ENCODE peak calls at places on chromosomes 16 and 17, in ten cellular contexts. U is nucleus accumbens, Y is LHCN-M2, G is neural crest cell, H is thoracic aorta, Z is NCI-H345, L is lower lobe of right lung, B is Caco-2, R is pons, K is HT1080. V is an unnamed sample.

GRCh38 chr16:56013962-56014552 is 138.9 kb upstream of the CES5A start:
- DNase-seq in U (no peak), Y (no peak), G (peak), H (no peak), Z (no peak), L (peak), B (peak), R (peak), K (peak), V (no peak)

GRCh38 chr16:61014869-61015268 is 1021.4 kb downstream of the CDH8 start:
- DNase-seq in U (no peak), Y (no peak), G (no peak), H (no peak), Z (no peak), L (no peak), B (no peak), R (no peak), K (peak), V (no peak)

GRCh38 chr16:88985521-88985920 is 8.5 kb upstream of the CBFA2T3 start:
- DNase-seq in U (no peak), Y (no peak), G (no peak), H (no peak), Z (no peak), L (no peak), B (no peak), R (no peak), K (no peak), V (no peak)

GRCh38 chr16:47646914-47647313 is 185.8 kb downstream of the PHKB start:
- DNase-seq in U (no peak), Y (no peak), G (no peak), H (no peak), Z (no peak), L (no peak), B (no peak), R (no peak), K (no peak), V (no peak)

GRCh38 chr17:73119631-73120030 is 27.1 kb upstream of the SLC39A11 start:
- DNase-seq in U (no peak), Y (no peak), G (no peak), H (no peak), Z (no peak), L (no peak), B (no peak), R (no peak), K (peak), V (no peak)

GRCh38 chr17:48679385-48680096 is 42.8 kb downstream of the PRAC1 start:
- DNase-seq in U (no peak), Y (no peak), G (no peak), H (no peak), Z (no peak), L (no peak), B (no peak), R (no peak), K (peak), V (no peak)

GRCh38 chr17:281365-281999 is 71.1 kb downstream of the RPH3AL start:
- DNase-seq in U (no peak), Y (no peak), G (no peak), H (no peak), Z (no peak), L (peak), B (peak), R (no peak), K (no peak), V (no peak)

GRCh38 chr17:752620-753219 is 656 bp upstream of the GEMIN4 start:
- DNase-seq in U (no peak), Y (peak), G (no peak), H (peak), Z (peak), L (peak), B (peak), R (no peak), K (no peak), V (no peak)

GRCh38 chr17:77282524-77283515 is 142.1 kb downstream of the SEC14L1 start:
- DNase-seq in U (no peak), Y (no peak), G (no peak), H (no peak), Z (no peak), L (peak), B (no peak), R (no peak), K (no peak), V (no peak)

GRCh38 chr16:66551362-66551761 is 1.0 kb upstream of the CKLF start:
- DNase-seq in U (no peak), Y (peak), G (peak), H (no peak), Z (peak), L (peak), B (peak), R (peak), K (peak), V (no peak)

GRCh38 chr17:45338996-45339535 is 22.2 kb upstream of the MAP3K14 start:
- DNase-seq in U (no peak), Y (no peak), G (no peak), H (no peak), Z (no peak), L (no peak), B (peak), R (no peak), K (no peak), V (no peak)

GRCh38 chr17:74744714-74745547 is 3.5 kb upstream of the NHERF1 start:
- DNase-seq in U (peak), Y (peak), G (peak), H (peak), Z (peak), L (peak), B (peak), R (peak), K (peak), V (peak)

GRCh38 chr17:28726396-28726911 is 421 bp upstream of the TLCD1 start:
- DNase-seq in U (peak), Y (no peak), G (peak), H (no peak), Z (peak), L (no peak), B (peak), R (no peak), K (peak), V (no peak)

GRCh38 chr16:88784074-88784855 is 755 bp downstream of the PIEZO1 start:
- DNase-seq in U (no peak), Y (peak), G (no peak), H (no peak), Z (no peak), L (peak), B (peak), R (no peak), K (peak), V (peak)

GRCh38 chr17:79279320-79279719 is 204.7 kb downstream of the ENGASE start:
- DNase-seq in U (no peak), Y (no peak), G (no peak), H (no peak), Z (no peak), L (no peak), B (no peak), R (no peak), K (no peak), V (no peak)

GRCh38 chr17:14474591-14474990 is 173.7 kb downstream of the HS3ST3B1 start:
- DNase-seq in U (no peak), Y (peak), G (no peak), H (no peak), Z (no peak), L (no peak), B (no peak), R (no peak), K (no peak), V (no peak)

GRCh38 chr17:73998246-73999220 is 204.9 kb upstream of the RPL38 start:
- DNase-seq in U (no peak), Y (no peak), G (peak), H (no peak), Z (peak), L (peak), B (peak), R (no peak), K (peak), V (no peak)

GRCh38 chr16:65097296-65097695 is 24.6 kb downstream of the CDH11 start:
- DNase-seq in U (no peak), Y (no peak), G (no peak), H (no peak), Z (no peak), L (no peak), B (no peak), R (no peak), K (no peak), V (no peak)

GRCh38 chr17:21010705-21011596 is 31.9 kb downstream of the USP22 start:
- DNase-seq in U (no peak), Y (no peak), G (no peak), H (no peak), Z (no peak), L (no peak), B (no peak), R (no peak), K (no peak), V (no peak)

GRCh38 chr17:43477832-43478634 is 5.7 kb upstream of the DHX8 start:
- DNase-seq in U (no peak), Y (no peak), G (no peak), H (no peak), Z (no peak), L (no peak), B (no peak), R (no peak), K (no peak), V (no peak)

GRCh38 chr16:50618238-50618918 is 62.7 kb downstream of the SNX20 start:
- DNase-seq in U (no peak), Y (no peak), G (no peak), H (no peak), Z (no peak), L (no peak), B (no peak), R (no peak), K (no peak), V (no peak)

GRCh38 chr17:76816590-76817135 is 51.5 kb upstream of the MGAT5B start:
- DNase-seq in U (peak), Y (peak), G (peak), H (no peak), Z (peak), L (no peak), B (peak), R (peak), K (peak), V (peak)

GRCh38 chr17:29625037-29625750 is 2.5 kb upstream of the CORO6 start:
- DNase-seq in U (no peak), Y (peak), G (no peak), H (no peak), Z (no peak), L (no peak), B (no peak), R (peak), K (peak), V (no peak)

GRCh38 chr16:31487076-31487719 is 4.3 kb downstream of the SLC5A2 start:
- DNase-seq in U (no peak), Y (no peak), G (no peak), H (no peak), Z (no peak), L (no peak), B (no peak), R (no peak), K (no peak), V (no peak)

GRCh38 chr17:28033972-28034714 is 8.3 kb upstream of the NLK start:
- DNase-seq in U (no peak), Y (peak), G (no peak), H (no peak), Z (no peak), L (no peak), B (no peak), R (no peak), K (peak), V (no peak)

GRCh38 chr17:8514801-8515200 is 79.1 kb downstream of the NDEL1 start:
- DNase-seq in U (no peak), Y (no peak), G (no peak), H (no peak), Z (no peak), L (no peak), B (no peak), R (no peak), K (no peak), V (no peak)